ENCODE peak calls at places on chromosome 13, in five cellular contexts. S is RWPE1, V is T-helper 1 cell, P is left ventricle myocardium superior, C is mucosa of descending colon. R is an unnamed sample.
A peak's percentile ranks its signal among the peaks of the same experiment; 100 is the strongest.

GRCh38 chr13:22061371-22061805 is 390.5 kb downstream of the FGF9 start:
- DNase-seq in S (no peak), V (peak; percentile 26), P (no peak), C (no peak), R (no peak)

GRCh38 chr13:112861876-112862615 is 107.0 kb upstream of the MCF2L start:
- DNase-seq in S (no peak), V (no peak), P (peak; percentile 14), C (no peak), R (no peak)

GRCh38 chr13:64339373-64340063 is 2890.6 kb downstream of the PCDH9 start:
- DNase-seq in S (no peak), V (no peak), P (no peak), C (no peak), R (no peak)

GRCh38 chr13:109737606-109738005 is 48.8 kb downstream of the IRS2 start:
- DNase-seq in S (peak; percentile 11), V (no peak), P (no peak), C (no peak), R (no peak)

GRCh38 chr13:25971499-25972145 is 80.2 kb downstream of the SHISA2 start:
- DNase-seq in S (no peak), V (peak; percentile 24), P (no peak), C (no peak), R (no peak)

GRCh38 chr13:99087954-99088491 is 110.2 kb upstream of the DOCK9 start:
- DNase-seq in S (no peak), V (no peak), P (no peak), C (peak; percentile 47), R (no peak)

GRCh38 chr13:62046512-62046911 is 630.9 kb upstream of the PCDH20 start:
- DNase-seq in S (no peak), V (no peak), P (no peak), C (no peak), R (no peak)

GRCh38 chr13:106417467-106418110 is 117.9 kb downstream of the EFNB2 start:
- DNase-seq in S (no peak), V (no peak), P (no peak), C (peak; percentile 27), R (no peak)

GRCh38 chr13:47707414-47707813 is 293.7 kb downstream of the SUCLA2 start:
- DNase-seq in S (no peak), V (no peak), P (no peak), C (no peak), R (no peak)

GRCh38 chr13:87527036-87527435 is 144.1 kb upstream of the SLITRK5 start:
- DNase-seq in S (no peak), V (no peak), P (no peak), C (no peak), R (no peak)

GRCh38 chr13:73849292-73849691 is 284.9 kb downstream of the KLF12 start:
- DNase-seq in S (peak; percentile 1), V (no peak), P (no peak), C (no peak), R (peak; percentile 56)

GRCh38 chr13:29977721-29978120 is 127.3 kb upstream of the UBL3 start:
- DNase-seq in S (no peak), V (no peak), P (no peak), C (no peak), R (no peak)

GRCh38 chr13:111790621-111791020 is 276.3 kb upstream of the SOX1 start:
- DNase-seq in S (no peak), V (no peak), P (no peak), C (no peak), R (no peak)

GRCh38 chr13:87777395-87777794 is 106.2 kb downstream of the SLITRK5 start:
- DNase-seq in S (no peak), V (no peak), P (no peak), C (no peak), R (no peak)

GRCh38 chr13:64234255-64234654 is 2818.6 kb upstream of the PCDH20 start:
- DNase-seq in S (no peak), V (no peak), P (no peak), C (no peak), R (no peak)

GRCh38 chr13:44573790-44574465 is 2.2 kb downstream of the TSC22D1 start:
- DNase-seq in S (no peak), V (no peak), P (no peak), C (no peak), R (no peak)

GRCh38 chr13:42970824-42971669 is 21.0 kb downstream of the EPSTI1 start:
- DNase-seq in S (peak; percentile 52), V (peak; percentile 20), P (no peak), C (no peak), R (peak; percentile 13)

GRCh38 chr13:29858667-29859066 is 8.2 kb upstream of the UBL3 start:
- DNase-seq in S (no peak), V (no peak), P (no peak), C (no peak), R (no peak)

GRCh38 chr13:113216165-113217056 is 7.0 kb downstream of the CUL4A start:
- DNase-seq in S (peak; percentile 65), V (no peak), P (peak; percentile 65), C (no peak), R (no peak)

GRCh38 chr13:20127563-20128458 is 33.0 kb downstream of the GJA3 start:
- DNase-seq in S (no peak), V (no peak), P (peak; percentile 86), C (peak; percentile 80), R (no peak)

GRCh38 chr13:35923347-35923746 is 207.8 kb downstream of the DCLK1 start:
- DNase-seq in S (peak; percentile 64), V (no peak), P (peak; percentile 66), C (no peak), R (no peak)

GRCh38 chr13:39129253-39129652 is 91.0 kb downstream of the NHLRC3 start:
- DNase-seq in S (no peak), V (no peak), P (no peak), C (no peak), R (no peak)

GRCh38 chr13:105920375-105920774 is 615.1 kb downstream of the EFNB2 start:
- DNase-seq in S (peak; percentile 64), V (no peak), P (no peak), C (no peak), R (peak; percentile 8)

GRCh38 chr13:32381539-32381938 is 46.4 kb downstream of the N4BP2L1 start:
- DNase-seq in S (no peak), V (no peak), P (no peak), C (no peak), R (no peak)

GRCh38 chr13:76516013-76516412 is 370.2 kb downstream of the KCTD12 start:
- DNase-seq in S (no peak), V (no peak), P (no peak), C (no peak), R (no peak)

GRCh38 chr13:113545455-113545930 is 39.1 kb upstream of the TFDP1 start:
- DNase-seq in S (no peak), V (no peak), P (peak; percentile 44), C (no peak), R (peak; percentile 33)

GRCh38 chr13:65943024-65943423 is 1287.1 kb downstream of the PCDH9 start:
- DNase-seq in S (no peak), V (no peak), P (no peak), C (no peak), R (no peak)

GRCh38 chr13:107999751-108000150 is 215.6 kb downstream of the LIG4 start:
- DNase-seq in S (no peak), V (no peak), P (no peak), C (no peak), R (no peak)

GRCh38 chr13:26050568-26051230 is 1.1 kb downstream of the SHISA2 start:
- DNase-seq in S (no peak), V (no peak), P (peak; percentile 45), C (no peak), R (no peak)

GRCh38 chr13:101065314-101065713 is 351.0 kb downstream of the NALCN start:
- DNase-seq in S (no peak), V (no peak), P (no peak), C (no peak), R (no peak)